ENCODE peak calls at places on chromosomes 1 and 21, in five cellular contexts. H, N, Q, G and B are unnamed samples.

GRCh38 chr1:1899967-1900327 is 9.1 kb upstream of the GNB1 start:
- DNase-seq in H (no peak), N (no peak), Q (no peak), G (no peak), B (no peak)

GRCh38 chr1:1013105-1013921 is at the start of gene ISG15:
- DNase-seq in H (peak; percentile 83), N (peak; percentile 81), Q (peak; percentile 89), G (peak; percentile 93), B (peak; percentile 86)

GRCh38 chr21:28627691-28628090 is 365.0 kb downstream of the LTN1 start:
- DNase-seq in H (no peak), N (no peak), Q (no peak), G (no peak), B (no peak)

GRCh38 chr1:211813590-211813989 is 17.0 kb downstream of the LPGAT1 start:
- DNase-seq in H (peak; percentile 36), N (no peak), Q (no peak), G (peak; percentile 69), B (no peak)

GRCh38 chr1:94602312-94602711 is 60.8 kb upstream of the F3 start:
- DNase-seq in H (peak; percentile 82), N (no peak), Q (no peak), G (no peak), B (no peak)

GRCh38 chr1:225250432-225250831 is 177.4 kb downstream of the LBR start:
- DNase-seq in H (no peak), N (no peak), Q (no peak), G (no peak), B (no peak)

GRCh38 chr1:80365634-80366033 is 1359.1 kb upstream of the ADGRL4 start:
- DNase-seq in H (no peak), N (no peak), Q (no peak), G (no peak), B (no peak)

GRCh38 chr1:56798053-56798471 is 21.1 kb downstream of the FYB2 start:
- DNase-seq in H (peak; percentile 62), N (peak; percentile 83), Q (no peak), G (no peak), B (no peak)

GRCh38 chr1:235601087-235601486 is 48.5 kb downstream of the GNG4 start:
- DNase-seq in H (no peak), N (peak; percentile 41), Q (peak; percentile 57), G (peak; percentile 7), B (no peak)

GRCh38 chr1:70979313-70979712 is 68.3 kb downstream of the PTGER3 start:
- DNase-seq in H (no peak), N (no peak), Q (no peak), G (no peak), B (no peak)

GRCh38 chr1:214670098-214670497 is 67.1 kb downstream of the CENPF start:
- DNase-seq in H (peak; percentile 65), N (no peak), Q (no peak), G (peak; percentile 73), B (no peak)

GRCh38 chr1:111516008-111516535 is 12.6 kb upstream of the ADORA3 start:
- DNase-seq in H (peak; percentile 82), N (peak; percentile 92), Q (peak; percentile 75), G (no peak), B (peak; percentile 17)

GRCh38 chr1:14825396-14825795 is 226.9 kb downstream of the KAZN start:
- DNase-seq in H (no peak), N (no peak), Q (no peak), G (no peak), B (no peak)

GRCh38 chr1:41322101-41322661 is 39.1 kb upstream of the FOXO6 start:
- DNase-seq in H (no peak), N (no peak), Q (no peak), G (no peak), B (peak; percentile 26)

GRCh38 chr1:11412166-11412565 is 66.8 kb upstream of the DISP3 start:
- DNase-seq in H (no peak), N (no peak), Q (no peak), G (no peak), B (no peak)

GRCh38 chr1:110421159-110421777 is 13.8 kb upstream of the LAMTOR5 start:
- DNase-seq in H (peak; percentile 67), N (no peak), Q (no peak), G (peak; percentile 26), B (no peak)

GRCh38 chr1:89519779-89520358 is 4.8 kb upstream of the LRRC8B start:
- DNase-seq in H (peak; percentile 42), N (peak; percentile 45), Q (no peak), G (peak; percentile 63), B (no peak)

GRCh38 chr1:173097001-173097400 is 46.3 kb upstream of the TNFSF18 start:
- DNase-seq in H (peak; percentile 52), N (no peak), Q (no peak), G (no peak), B (no peak)

GRCh38 chr1:61448934-61449368 is 276.0 kb downstream of the TM2D1 start:
- DNase-seq in H (no peak), N (no peak), Q (no peak), G (no peak), B (no peak)

GRCh38 chr21:42545745-42546144 is 32.1 kb downstream of the SLC37A1 start:
- DNase-seq in H (no peak), N (no peak), Q (no peak), G (no peak), B (no peak)

GRCh38 chr1:156705918-156706646 is 699 bp upstream of the CRABP2 start:
- DNase-seq in H (peak; percentile 34), N (peak; percentile 97), Q (peak; percentile 93), G (peak; percentile 77), B (peak; percentile 98)

GRCh38 chr1:156706647-156707008 is 1.2 kb upstream of the CRABP2 start:
- DNase-seq in H (no peak), N (peak; percentile 91), Q (peak; percentile 82), G (peak; percentile 65), B (no peak)

GRCh38 chr1:156704930-156705320 is 458 bp downstream of the CRABP2 start:
- DNase-seq in H (peak; percentile 75), N (peak; percentile 56), Q (no peak), G (peak; percentile 85), B (no peak)

GRCh38 chr1:156704166-156704711 is 1.1 kb downstream of the CRABP2 start:
- DNase-seq in H (no peak), N (peak; percentile 49), Q (no peak), G (no peak), B (no peak)

DNA sequence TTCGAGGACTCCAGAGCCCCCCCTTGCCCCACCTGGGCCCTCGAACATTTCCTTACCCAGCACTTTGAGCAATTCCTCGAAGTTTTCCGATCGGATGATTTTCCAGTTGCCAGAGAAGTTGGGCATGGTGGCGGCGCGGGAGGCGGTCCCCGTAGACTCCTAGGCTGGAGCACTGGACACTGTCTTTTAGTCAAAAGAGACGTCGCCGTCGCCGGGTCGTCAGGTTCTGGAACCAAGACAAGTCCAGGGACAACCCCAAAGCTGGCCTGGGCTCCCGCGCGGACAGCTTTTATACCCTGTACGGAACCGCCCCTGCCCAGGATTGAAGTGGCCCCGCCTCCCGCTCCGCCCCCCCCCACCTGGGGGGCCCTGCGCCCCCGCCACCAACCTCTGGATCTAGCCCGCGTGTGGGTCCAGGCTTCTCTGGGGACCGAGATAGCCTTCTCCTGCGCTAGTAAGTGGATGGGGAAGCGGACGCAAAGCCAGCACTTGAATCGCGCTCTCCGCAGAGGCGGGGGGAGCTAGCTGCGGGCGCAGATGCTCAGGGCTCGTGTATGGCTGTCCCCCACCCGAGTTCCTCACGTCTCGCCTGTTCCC is at the start of gene CRABP2:
- DNase-seq in H (no peak), N (peak; percentile 80), Q (no peak), G (peak; percentile 69), B (no peak)
- H4K8ac ChIP-seq in H (peak within 1 kb of the TSS; percentile 77), N (no peak within 1 kb of the TSS), Q (no peak within 1 kb of the TSS), G (peak within 1 kb of the TSS; percentile 69), B (peak within 1 kb of the TSS; percentile 85)

GRCh38 chr1:44826375-44827196 is 16.5 kb downstream of the PTCH2 start:
- DNase-seq in H (no peak), N (no peak), Q (peak; percentile 48), G (no peak), B (no peak)
- H4K8ac ChIP-seq in H (no peak overlapping the region), N (no peak overlapping the region), Q (no peak overlapping the region), G (no peak overlapping the region), B (peak overlapping the region; percentile 68)

GRCh38 chr1:6207921-6208320 is 2.0 kb downstream of the RNF207 start:
- DNase-seq in H (no peak), N (no peak), Q (no peak), G (peak; percentile 17), B (no peak)

GRCh38 chr1:6208723-6209660 is 3.1 kb downstream of the RNF207 start:
- DNase-seq in H (peak; percentile 42), N (peak; percentile 50), Q (peak; percentile 61), G (peak; percentile 75), B (no peak)

GRCh38 chr1:6209661-6210605 is 4.0 kb downstream of the RNF207 start:
- DNase-seq in H (no peak), N (peak; percentile 56), Q (peak; percentile 54), G (no peak), B (peak; percentile 70)

GRCh38 chr1:6207075-6207885 is 1.4 kb downstream of the RNF207 start:
- DNase-seq in H (no peak), N (no peak), Q (no peak), G (no peak), B (no peak)

DNA sequence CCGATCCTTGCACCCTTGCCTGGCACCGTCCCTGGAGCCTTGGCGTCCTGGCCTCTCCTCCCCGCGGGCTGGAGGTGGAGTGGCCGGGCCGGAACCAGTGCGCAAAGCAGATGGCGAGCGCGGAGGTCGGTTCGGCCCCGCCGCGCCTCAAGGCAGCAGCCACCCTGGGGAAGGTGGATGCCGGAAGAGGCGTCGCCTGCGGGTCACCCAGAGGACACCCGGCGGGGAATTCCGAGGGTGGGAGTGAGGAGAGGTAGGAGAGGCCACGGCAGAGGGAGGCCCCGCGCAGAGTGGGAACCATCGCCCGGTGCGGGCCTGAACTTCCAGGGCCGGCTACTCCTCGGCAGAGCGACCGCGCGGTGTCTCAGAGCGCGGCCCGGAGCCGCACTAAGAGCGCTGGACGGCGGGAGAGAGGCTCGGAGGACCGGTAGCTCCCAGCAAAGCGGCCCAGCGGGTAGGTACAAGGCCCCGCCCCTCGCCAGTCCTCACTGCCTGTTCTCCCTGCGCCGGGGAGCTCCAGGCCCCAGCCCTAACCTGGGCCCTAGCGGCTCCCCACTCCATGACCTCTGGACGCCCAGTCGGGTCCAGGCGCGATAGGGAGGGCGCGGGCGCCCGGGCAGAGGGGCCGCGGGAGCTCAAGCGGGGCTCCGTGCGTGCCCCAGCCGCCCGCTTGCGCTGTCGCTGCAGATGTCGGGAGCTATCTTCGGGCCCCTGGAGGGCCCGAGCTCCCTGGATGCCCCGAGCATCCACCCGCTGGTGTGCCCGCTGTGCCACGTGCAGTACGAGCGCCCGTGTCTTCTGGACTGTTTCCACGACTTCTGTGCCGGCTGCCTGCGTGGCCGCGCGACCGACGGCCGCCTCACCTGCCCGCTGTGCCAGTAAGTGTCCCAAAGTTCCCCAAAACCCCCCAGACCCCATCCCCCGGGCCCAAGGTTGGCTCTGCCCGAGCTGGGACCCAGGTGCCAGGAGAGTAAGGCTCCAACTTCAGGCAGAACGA is at the start of gene RNF207:
- DNase-seq in H (peak; percentile 47), N (peak; percentile 71), Q (peak; percentile 87), G (peak; percentile 94), B (peak; percentile 87)
- H4K8ac ChIP-seq in H (peak within 1 kb of the TSS; percentile 65), N (no peak within 1 kb of the TSS), Q (no peak within 1 kb of the TSS), G (peak within 1 kb of the TSS; percentile 62), B (peak within 1 kb of the TSS; percentile 75)

GRCh38 chr1:9291914-9292360 is 757 bp upstream of the SPSB1 start:
- DNase-seq in H (peak; percentile 75), N (peak; percentile 55), Q (no peak), G (peak; percentile 47), B (no peak)

GRCh38 chr1:9293512-9294439 is 1.1 kb downstream of the SPSB1 start:
- DNase-seq in H (peak; percentile 48), N (peak; percentile 52), Q (no peak), G (peak; percentile 37), B (peak; percentile 67)

GRCh38 chr1:9293241-9293511 is 482 bp downstream of the SPSB1 start:
- DNase-seq in H (no peak), N (no peak), Q (no peak), G (no peak), B (no peak)

GRCh38 chr1:9294440-9294773 is 1.7 kb downstream of the SPSB1 start:
- DNase-seq in H (peak; percentile 96), N (no peak), Q (no peak), G (no peak), B (no peak)

GRCh38 chr1:9292361-9293240 is at the start of gene SPSB1:
- DNase-seq in H (peak; percentile 78), N (peak; percentile 84), Q (peak; percentile 73), G (peak; percentile 79), B (no peak)
- H4K8ac ChIP-seq in H (peak within 1 kb of the TSS; percentile 14), N (no peak within 1 kb of the TSS), Q (no peak within 1 kb of the TSS), G (peak within 1 kb of the TSS; percentile 79), B (peak within 1 kb of the TSS; percentile 57)